ENCODE peak calls at places on chromosomes 2 and 18, in four cellular contexts. W is transverse colon, P is H1, O is Panc1. M is an unnamed sample.
A peak's percentile ranks its signal among the peaks of the same experiment; 100 is the strongest.

GRCh38 chr2:230798769-230799399 is 65.9 kb upstream of the ITM2C start:
- DNase-seq in P (no peak), W (no peak), O (no peak), M (no peak)

GRCh38 chr2:157897106-157897971 is 21.2 kb upstream of the ACVR1 start:
- DNase-seq in W (no peak), P (no peak), O (no peak), M (no peak)

GRCh38 chr2:5845798-5846197 is 153.6 kb downstream of the SOX11 start:
- DNase-seq in P (no peak), W (no peak), O (no peak), M (no peak)

GRCh38 chr2:187546762-187547333 is 7.4 kb downstream of the TFPI start:
- DNase-seq in P (no peak), O (no peak), W (no peak), M (no peak)

GRCh38 chr18:42268186-42268725 is 313.2 kb downstream of the PIK3C3 start:
- DNase-seq in P (no peak), W (no peak), O (no peak), M (no peak)

GRCh38 chr2:219058541-219059374 is 2.0 kb downstream of the IHH start:
- DNase-seq in W (peak; percentile 82), P (peak; percentile 56), O (no peak), M (no peak)

GRCh38 chr2:130327703-130328527 is 14.8 kb upstream of the IMP4 start:
- DNase-seq in P (peak; percentile 80), W (no peak), O (no peak), M (no peak)

GRCh38 chr2:126914811-126915500 is 16.3 kb downstream of the TEX51 start:
- DNase-seq in W (no peak), O (no peak), P (peak; percentile 36), M (no peak)

GRCh38 chr2:211468881-211469280 is 912.5 kb downstream of the CPS1 start:
- DNase-seq in W (no peak), O (no peak), P (no peak), M (no peak)

GRCh38 chr2:147739531-147739930 is 105.3 kb upstream of the ACVR2A start:
- DNase-seq in P (no peak), W (no peak), O (no peak), M (no peak)

GRCh38 chr2:24411488-24412146 is 51.3 kb upstream of the ITSN2 start:
- DNase-seq in P (no peak), O (no peak), W (no peak), M (no peak)

GRCh38 chr2:72538486-72538885 is 287.3 kb downstream of the EXOC6B start:
- DNase-seq in O (no peak), P (no peak), W (no peak), M (no peak)

GRCh38 chr2:118847447-118848172 is at the start of gene EN1:
- DNase-seq in O (no peak), P (peak; percentile 85), W (no peak), M (no peak)

GRCh38 chr2:240405654-240406313 is 29.7 kb upstream of the GPC1 start:
- DNase-seq in W (no peak), P (peak; percentile 32), O (no peak), M (no peak)

GRCh38 chr2:61485281-61485680 is 14.4 kb upstream of the USP34 start:
- DNase-seq in O (no peak), W (no peak), P (no peak), M (no peak)

GRCh38 chr2:180017764-180018163 is 10.7 kb upstream of the CWC22 start:
- DNase-seq in W (no peak), O (no peak), P (no peak), M (no peak)

GRCh38 chr2:18311413-18311812 is 249.0 kb downstream of the RDH14 start:
- DNase-seq in W (no peak), P (no peak), O (no peak), M (no peak)

GRCh38 chr2:138846216-138846821 is 66.1 kb upstream of the NXPH2 start:
- DNase-seq in O (no peak), P (no peak), W (no peak), M (no peak)

GRCh38 chr18:23828426-23828825 is 139.2 kb downstream of the LAMA3 start:
- DNase-seq in W (no peak), P (no peak), O (no peak), M (no peak)

GRCh38 chr2:128321784-128322650 is 3.3 kb upstream of the HS6ST1 start:
- DNase-seq in W (peak; percentile 87), P (peak; percentile 93), O (peak; percentile 25), M (peak; percentile 92)
- TF ChIP-seq POLR2AphosphoS5 in W (peak; percentile 37), P (peak; percentile 35), O (peak; percentile 67), M (no peak)

GRCh38 chr2:100422320-100422719 is 4.9 kb upstream of the CHST10 start:
- DNase-seq in O (no peak), W (no peak), P (no peak), M (no peak)
- TF ChIP-seq CTCF in O (peak; percentile 79), W (peak; percentile 35), P (peak; percentile 54), M (no peak)

GRCh38 chr2:159029936-159030335 is 61.5 kb downstream of the TANC1 start:
- DNase-seq in P (no peak), O (no peak), W (no peak), M (no peak)

GRCh38 chr2:159032580-159032979 is 64.1 kb downstream of the TANC1 start:
- DNase-seq in P (no peak), O (no peak), W (no peak), M (no peak)

GRCh38 chr2:159030674-159031380 is 62.4 kb downstream of the TANC1 start:
- DNase-seq in O (no peak), W (peak; percentile 45), P (no peak), M (no peak)

GRCh38 chr2:159034728-159035127 is 66.3 kb downstream of the TANC1 start:
- DNase-seq in O (no peak), W (no peak), P (no peak), M (no peak)

GRCh38 chr2:159032156-159032555 is 63.7 kb downstream of the TANC1 start:
- DNase-seq in P (no peak), O (no peak), W (no peak), M (no peak)
- H3K4me3 ChIP-seq in P (no peak overlapping the region), O (no peak overlapping the region), W (no peak overlapping the region), M (no peak overlapping the region)

DNA sequence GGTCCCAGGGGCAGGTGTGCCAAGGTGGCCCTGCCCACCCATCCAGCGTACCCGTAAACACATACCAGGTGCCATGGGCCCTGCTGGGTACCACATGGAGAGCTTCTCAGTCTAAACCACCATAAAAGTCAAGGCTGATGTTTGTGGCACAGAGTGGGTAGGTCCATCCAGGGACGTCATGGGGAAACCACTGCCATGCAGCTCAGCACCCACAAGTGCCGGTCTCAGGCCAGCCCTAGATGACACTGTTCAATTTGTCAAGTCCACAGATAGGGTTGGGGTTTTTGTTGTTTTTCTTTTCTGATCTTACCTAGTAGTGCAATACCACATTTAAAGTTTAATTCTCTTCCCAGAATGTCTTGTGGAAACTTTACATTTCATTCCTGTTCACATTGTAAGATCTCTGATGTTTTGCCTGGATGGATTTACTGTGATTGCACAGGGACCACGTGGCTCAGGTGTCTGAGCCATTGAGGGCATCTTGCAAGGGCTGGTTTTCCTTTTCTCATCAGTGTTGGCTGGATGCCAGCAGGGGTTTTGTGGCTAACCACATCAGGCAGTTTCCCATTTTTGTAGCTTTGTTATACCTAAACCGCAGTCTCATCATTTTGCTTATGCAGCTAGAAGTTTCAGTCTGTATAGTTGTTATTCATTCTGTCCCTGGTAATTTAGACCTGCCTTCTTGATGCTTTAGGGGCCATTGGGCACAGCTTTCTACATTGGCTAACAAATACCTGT is 64.7 kb downstream of the STK25 start:
- DNase-seq in P (no peak), O (no peak), W (peak; percentile 71), M (no peak)
- TF ChIP-seq POLR2AphosphoS5 in P (no peak), O (no peak), W (no peak), M (no peak)